ENCODE peak calls at places on chromosome 16, in ten cellular contexts. J, D, W, L, M, R, Y, A, U and F are unnamed samples.

GRCh38 chr16:28924399-28924761 is 658 bp downstream of the RABEP2 start:
- DNase-seq in J (no peak), D (no peak), W (no peak), L (no peak), M (no peak), R (no peak), Y (no peak), A (no peak), U (no peak), F (no peak)

GRCh38 chr16:31404353-31405064 is 11.4 kb downstream of the ITGAD start:
- DNase-seq in J (peak), D (no peak), W (no peak), L (peak), M (peak), R (no peak), Y (no peak), A (no peak), U (no peak), F (no peak)

GRCh38 chr16:12529582-12529981 is 274.1 kb downstream of the CPPED1 start:
- DNase-seq in J (no peak), D (no peak), W (no peak), L (no peak), M (no peak), R (no peak), Y (no peak), A (no peak), U (no peak), F (no peak)

GRCh38 chr16:12362482-12363458 is 386.2 kb downstream of the SNX29 start:
- DNase-seq in J (peak), D (no peak), W (no peak), L (peak), M (no peak), R (peak), Y (peak), A (peak), U (no peak), F (no peak)

GRCh38 chr16:69217433-69217832 is 30.5 kb downstream of the SNTB2 start:
- DNase-seq in J (peak), D (no peak), W (no peak), L (peak), M (peak), R (no peak), Y (no peak), A (peak), U (peak), F (no peak)

GRCh38 chr16:57532251-57532625 is 4.1 kb downstream of the CCDC102A start:
- DNase-seq in J (no peak), D (no peak), W (peak), L (no peak), M (no peak), R (peak), Y (no peak), A (no peak), U (no peak), F (no peak)

GRCh38 chr16:11542069-11542775 is 44.5 kb downstream of the LITAF start:
- DNase-seq in J (peak), D (no peak), W (no peak), L (peak), M (no peak), R (no peak), Y (no peak), A (peak), U (no peak), F (no peak)

GRCh38 chr16:80639636-80640035 is 98.8 kb downstream of the DYNLRB2 start:
- DNase-seq in J (no peak), D (no peak), W (no peak), L (no peak), M (no peak), R (no peak), Y (no peak), A (no peak), U (no peak), F (no peak)

GRCh38 chr16:56108724-56109123 is 82.6 kb upstream of the GNAO1 start:
- DNase-seq in J (no peak), D (no peak), W (no peak), L (no peak), M (no peak), R (no peak), Y (no peak), A (no peak), U (no peak), F (no peak)

GRCh38 chr16:11619327-11619851 is 32.7 kb upstream of the LITAF start:
- DNase-seq in J (no peak), D (no peak), W (no peak), L (no peak), M (no peak), R (no peak), Y (no peak), A (no peak), U (no peak), F (no peak)

GRCh38 chr16:69698404-69698803 is 28.0 kb downstream of the NQO1 start:
- DNase-seq in J (no peak), D (no peak), W (no peak), L (no peak), M (no peak), R (no peak), Y (no peak), A (no peak), U (no peak), F (no peak)

GRCh38 chr16:49440156-49441065 is 66.8 kb downstream of the C16orf78 start:
- DNase-seq in J (no peak), D (no peak), W (no peak), L (no peak), M (no peak), R (no peak), Y (no peak), A (no peak), U (no peak), F (no peak)

GRCh38 chr16:15639061-15639568 is 3.8 kb downstream of the MARF1 start:
- DNase-seq in J (no peak), D (no peak), W (no peak), L (no peak), M (no peak), R (no peak), Y (no peak), A (no peak), U (no peak), F (no peak)

GRCh38 chr16:87174061-87174460 is 143.1 kb downstream of the C16orf95 start:
- DNase-seq in J (no peak), D (no peak), W (no peak), L (no peak), M (no peak), R (no peak), Y (no peak), A (no peak), U (no peak), F (no peak)

GRCh38 chr16:78749745-78750268 is 650.4 kb downstream of the WWOX start:
- DNase-seq in J (no peak), D (no peak), W (no peak), L (no peak), M (no peak), R (no peak), Y (no peak), A (no peak), U (no peak), F (no peak)

GRCh38 chr16:29686740-29687327 is 7.9 kb downstream of the QPRT start:
- DNase-seq in J (no peak), D (no peak), W (no peak), L (no peak), M (no peak), R (no peak), Y (no peak), A (no peak), U (no peak), F (no peak)

GRCh38 chr16:12538667-12539081 is 265.0 kb downstream of the CPPED1 start:
- DNase-seq in J (no peak), D (no peak), W (no peak), L (no peak), M (no peak), R (no peak), Y (no peak), A (no peak), U (peak), F (no peak)

GRCh38 chr16:17544785-17545184 is 74.0 kb upstream of the XYLT1 start:
- DNase-seq in J (no peak), D (no peak), W (no peak), L (no peak), M (no peak), R (no peak), Y (no peak), A (no peak), U (no peak), F (peak)

GRCh38 chr16:49700928-49701685 is 154.8 kb downstream of the ZNF423 start:
- DNase-seq in J (no peak), D (no peak), W (no peak), L (peak), M (no peak), R (no peak), Y (no peak), A (no peak), U (no peak), F (no peak)

GRCh38 chr16:35146723-35147458 is 1687.5 kb downstream of the TP53TG3F start:
- DNase-seq in J (no peak), D (no peak), W (no peak), L (no peak), M (no peak), R (no peak), Y (no peak), A (no peak), U (no peak), F (no peak)

GRCh38 chr16:814974-815373 is 14.4 kb upstream of the GNG13 start:
- DNase-seq in J (peak), D (peak), W (no peak), L (no peak), M (no peak), R (no peak), Y (no peak), A (peak), U (no peak), F (no peak)

GRCh38 chr16:290015-290680 is 7.2 kb downstream of the PDIA2 start:
- DNase-seq in J (no peak), D (no peak), W (no peak), L (no peak), M (no peak), R (no peak), Y (no peak), A (no peak), U (no peak), F (no peak)

GRCh38 chr16:1505912-1506311 is 12.8 kb downstream of the TELO2 start:
- DNase-seq in J (no peak), D (no peak), W (no peak), L (no peak), M (no peak), R (no peak), Y (no peak), A (no peak), U (no peak), F (no peak)

GRCh38 chr16:86490859-86491642 is 19.3 kb upstream of the FOXF1 start:
- DNase-seq in J (peak), D (no peak), W (no peak), L (no peak), M (no peak), R (no peak), Y (no peak), A (peak), U (no peak), F (no peak)

GRCh38 chr16:14562691-14563491 is 67.2 kb downstream of the PARN start:
- DNase-seq in J (peak), D (no peak), W (no peak), L (peak), M (peak), R (no peak), Y (peak), A (peak), U (peak), F (no peak)

GRCh38 chr16:386641-387156 is 4.9 kb upstream of the PGAP6 start:
- DNase-seq in J (no peak), D (no peak), W (no peak), L (no peak), M (no peak), R (no peak), Y (no peak), A (no peak), U (no peak), F (peak)

GRCh38 chr16:9503251-9503986 is 412.0 kb downstream of the HAPSTR1 start:
- DNase-seq in J (no peak), D (no peak), W (no peak), L (no peak), M (no peak), R (no peak), Y (no peak), A (no peak), U (no peak), F (no peak)

GRCh38 chr16:65704866-65705265 is 583.0 kb upstream of the CDH11 start:
- DNase-seq in J (no peak), D (no peak), W (no peak), L (no peak), M (no peak), R (no peak), Y (no peak), A (no peak), U (no peak), F (no peak)

GRCh38 chr16:89004209-89004831 is 27.3 kb upstream of the CBFA2T3 start:
- DNase-seq in J (no peak), D (no peak), W (no peak), L (peak), M (no peak), R (peak), Y (no peak), A (no peak), U (no peak), F (no peak)

GRCh38 chr16:50861451-50861850 is 119.6 kb downstream of the CYLD start:
- DNase-seq in J (no peak), D (no peak), W (no peak), L (no peak), M (no peak), R (no peak), Y (no peak), A (no peak), U (no peak), F (no peak)

GRCh38 chr16:57606147-57606846 is 22.1 kb upstream of the ADGRG1 start:
- DNase-seq in J (no peak), D (no peak), W (no peak), L (no peak), M (no peak), R (no peak), Y (no peak), A (no peak), U (no peak), F (no peak)

GRCh38 chr16:50311134-50311528 is 44.8 kb downstream of the ADCY7 start:
- DNase-seq in J (no peak), D (no peak), W (no peak), L (no peak), M (no peak), R (no peak), Y (peak), A (no peak), U (no peak), F (no peak)

GRCh38 chr16:52611817-52612673 is 65.1 kb upstream of the TOX3 start:
- DNase-seq in J (no peak), D (no peak), W (no peak), L (no peak), M (peak), R (no peak), Y (no peak), A (no peak), U (no peak), F (no peak)

GRCh38 chr16:50591209-50591608 is 43.0 kb downstream of the NKD1 start:
- DNase-seq in J (no peak), D (no peak), W (no peak), L (no peak), M (no peak), R (no peak), Y (no peak), A (no peak), U (no peak), F (no peak)

GRCh38 chr16:82178352-82178751 is 8.3 kb upstream of the MPHOSPH6 start:
- DNase-seq in J (no peak), D (no peak), W (no peak), L (no peak), M (no peak), R (no peak), Y (no peak), A (no peak), U (no peak), F (no peak)

GRCh38 chr16:4957720-4958509 is at the start of gene SEC14L5:
- DNase-seq in J (peak), D (peak), W (peak), L (peak), M (peak), R (peak), Y (peak), A (peak), U (peak), F (peak)
- TF ChIP-seq CTCF in J (no peak), D (no peak), W (no peak), L (no peak), M (no peak), R (no peak), Y (no peak), A (no peak), U (peak), F (no peak)

GRCh38 chr16:5056347-5056746 is 9.4 kb downstream of the C16orf89 start:
- DNase-seq in J (peak), D (no peak), W (no peak), L (no peak), M (no peak), R (no peak), Y (no peak), A (no peak), U (no peak), F (peak)
- TF ChIP-seq CTCF in J (peak), D (peak), W (no peak), L (peak), M (peak), R (peak), Y (no peak), A (peak), U (no peak), F (peak)

GRCh38 chr16:3173892-3174617 is 13.9 kb upstream of the OR1F1 start:
- DNase-seq in J (no peak), D (no peak), W (no peak), L (no peak), M (peak), R (no peak), Y (no peak), A (no peak), U (no peak), F (peak)
- TF ChIP-seq CTCF in J (peak), D (peak), W (no peak), L (peak), M (peak), R (no peak), Y (no peak), A (peak), U (no peak), F (peak)

GRCh38 chr16:22785552-22785951 is 28.4 kb upstream of the HS3ST2 start:
- DNase-seq in J (no peak), D (no peak), W (no peak), L (no peak), M (no peak), R (no peak), Y (no peak), A (no peak), U (no peak), F (no peak)
- TF ChIP-seq CTCF in J (no peak), D (no peak), W (no peak), L (no peak), M (no peak), R (no peak), Y (no peak), A (no peak), U (no peak), F (no peak)

DNA sequence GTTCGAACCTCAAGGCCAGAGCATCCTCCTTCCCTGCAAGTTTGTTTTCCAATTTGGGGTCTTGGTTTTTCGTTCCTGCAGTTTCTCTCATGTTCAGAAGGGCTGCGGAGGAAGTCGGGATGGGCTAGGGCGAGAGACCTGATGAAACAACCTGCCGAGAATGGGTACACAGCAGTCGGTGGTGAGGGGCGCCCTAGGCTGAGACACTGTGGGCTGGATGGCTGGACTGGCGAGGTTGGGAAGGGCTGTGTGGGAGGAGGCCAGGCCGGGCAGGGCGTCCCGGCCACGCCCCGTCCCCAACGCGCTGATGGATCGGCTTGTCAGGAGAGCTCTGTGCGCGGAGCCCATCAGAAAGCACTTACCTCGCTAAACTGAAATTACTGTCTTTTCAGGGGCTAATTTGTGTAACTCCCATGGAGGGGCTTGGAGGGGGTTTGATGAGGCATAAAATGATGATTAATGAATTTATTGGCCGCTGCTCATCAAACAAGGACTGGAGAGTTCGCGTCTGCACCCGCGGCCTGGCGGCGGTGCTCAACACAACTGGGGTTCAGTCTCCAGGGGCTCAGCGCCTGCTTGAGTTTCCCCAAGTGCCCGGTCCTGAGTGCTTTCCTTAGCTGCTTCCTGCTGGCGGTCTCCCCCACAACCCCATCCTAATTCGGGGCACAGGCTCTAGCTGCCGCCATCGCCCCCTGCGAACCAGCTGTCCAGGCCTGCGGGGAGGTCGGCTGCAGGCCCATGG is 9.0 kb downstream of the IRX5 start:
- DNase-seq in J (no peak), D (no peak), W (no peak), L (no peak), M (no peak), R (no peak), Y (no peak), A (no peak), U (no peak), F (no peak)
- TF ChIP-seq CTCF in J (no peak), D (no peak), W (no peak), L (no peak), M (no peak), R (no peak), Y (no peak), A (no peak), U (no peak), F (no peak)

GRCh38 chr16:85333744-85334640 is 221.7 kb upstream of the CIBAR2 start:
- DNase-seq in J (no peak), D (no peak), W (no peak), L (no peak), M (no peak), R (no peak), Y (no peak), A (no peak), U (no peak), F (no peak)
- TF ChIP-seq CTCF in J (no peak), D (no peak), W (no peak), L (no peak), M (no peak), R (no peak), Y (no peak), A (no peak), U (no peak), F (no peak)